ENCODE peak calls at places on chromosome 15, in six cellular contexts. V is A549, Z is K562, X is endothelial cell of umbilical vein, R is HepG2, K is GM12878. E is an unnamed sample.

GRCh38 chr15:29571728-29572454 is 250.4 kb downstream of the TJP1 start:
- DNase-seq in Z (no peak), V (peak), K (no peak), X (peak), R (no peak), E (no peak)

GRCh38 chr15:62895139-62895866 is 147.2 kb upstream of the TPM1 start:
- DNase-seq in X (peak), K (no peak), R (peak), Z (no peak), V (peak), E (no peak)

GRCh38 chr15:86362556-86362955 is 282.9 kb downstream of the AGBL1 start:
- DNase-seq in R (no peak), K (no peak), X (no peak), Z (no peak), V (peak), E (peak)

GRCh38 chr15:56568466-56569167 is 103.7 kb upstream of the MNS1 start:
- DNase-seq in V (no peak), X (no peak), R (no peak), Z (no peak), K (no peak), E (no peak)

GRCh38 chr15:74424901-74425528 is 8.7 kb downstream of the SEMA7A start:
- DNase-seq in K (no peak), Z (no peak), V (no peak), R (no peak), X (no peak), E (no peak)

GRCh38 chr15:97991972-97992541 is 31.6 kb downstream of the ARRDC4 start:
- DNase-seq in R (no peak), X (no peak), Z (no peak), V (no peak), K (no peak), E (no peak)

GRCh38 chr15:41417418-41417811 is 520 bp downstream of the RTF1 start:
- DNase-seq in R (no peak), K (no peak), V (peak), X (no peak), Z (peak), E (peak)

GRCh38 chr15:67049351-67050044 is 15.9 kb upstream of the SMAD3 start:
- DNase-seq in V (peak), Z (no peak), X (peak), K (no peak), R (peak), E (no peak)

GRCh38 chr15:52735231-52736089 is 54.7 kb downstream of the ONECUT1 start:
- DNase-seq in X (peak), V (peak), R (peak), Z (peak), K (peak), E (peak)

GRCh38 chr15:44250566-44250965 is 38.0 kb upstream of the GOLM2 start:
- DNase-seq in R (no peak), V (no peak), X (no peak), Z (no peak), K (no peak), E (no peak)

GRCh38 chr15:72934006-72934405 is 118.3 kb upstream of the NEO1 start:
- DNase-seq in K (no peak), X (no peak), R (no peak), Z (no peak), V (no peak), E (no peak)

GRCh38 chr15:37872661-37873060 is 61.8 kb upstream of the TMCO5A start:
- DNase-seq in V (no peak), X (no peak), R (no peak), K (no peak), Z (no peak), E (no peak)

GRCh38 chr15:31216210-31216911 is 110.3 kb upstream of the KLF13 start:
- DNase-seq in K (no peak), V (peak), R (peak), Z (peak), X (no peak), E (peak)

GRCh38 chr15:35206060-35206675 is 121.1 kb upstream of the NANOGP8 start:
- DNase-seq in R (peak), V (peak), Z (peak), K (no peak), X (peak), E (peak)

GRCh38 chr15:48149858-48150257 is 28.2 kb downstream of the MYEF2 start:
- DNase-seq in Z (no peak), R (no peak), X (peak), V (no peak), K (no peak), E (no peak)

GRCh38 chr15:64809649-64810498 is 15.6 kb downstream of the PIF1 start:
- DNase-seq in R (peak), Z (peak), V (peak), X (peak), K (no peak), E (peak)

DNA sequence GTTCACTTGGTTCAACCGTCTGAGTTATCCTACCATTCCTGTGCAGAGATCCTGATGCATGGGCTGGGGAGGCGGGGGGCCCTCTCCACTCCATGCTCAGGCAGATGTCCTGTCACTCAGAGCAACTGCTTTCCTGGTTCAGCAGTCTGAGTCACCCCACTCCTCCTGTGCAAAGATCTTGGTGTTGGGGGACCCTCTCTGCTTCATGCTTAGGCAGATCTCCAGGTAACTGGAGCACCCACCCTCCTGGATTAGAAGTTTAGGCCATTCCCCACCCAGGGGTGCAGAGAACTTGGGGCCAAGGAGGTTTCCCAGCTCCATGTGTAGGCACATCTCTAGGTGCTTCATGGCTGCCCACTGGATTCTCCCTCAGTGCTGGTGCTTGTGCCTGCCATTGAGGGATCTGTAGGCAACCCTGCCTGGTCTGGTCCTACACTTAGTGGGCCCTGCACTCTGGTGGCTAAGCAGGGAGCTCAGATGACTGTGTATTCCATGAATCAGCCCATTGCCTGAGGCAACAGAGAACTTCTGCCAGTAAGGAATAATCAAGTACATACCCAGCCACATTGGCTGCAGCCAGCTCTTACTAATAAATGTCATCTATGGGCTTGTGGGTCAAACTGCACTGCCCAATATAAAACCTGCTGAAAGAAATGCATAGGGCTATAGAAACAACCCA is 465.4 kb upstream of the THBS1 start:
- DNase-seq in R (no peak), K (no peak), V (no peak), Z (no peak), X (no peak), E (no peak)
- TF ChIP-seq MAX in R (no peak), K (no peak), V (no peak), Z (no peak), X (no peak), E (no peak)

GRCh38 chr15:79769081-79769481 is 127.7 kb downstream of the MTHFS start:
- DNase-seq in K (no peak), X (no peak), R (peak), Z (no peak), V (peak), E (peak)
- TF ChIP-seq CTCF in K (peak), X (peak), R (peak), Z (peak), V (peak), E (peak)

DNA sequence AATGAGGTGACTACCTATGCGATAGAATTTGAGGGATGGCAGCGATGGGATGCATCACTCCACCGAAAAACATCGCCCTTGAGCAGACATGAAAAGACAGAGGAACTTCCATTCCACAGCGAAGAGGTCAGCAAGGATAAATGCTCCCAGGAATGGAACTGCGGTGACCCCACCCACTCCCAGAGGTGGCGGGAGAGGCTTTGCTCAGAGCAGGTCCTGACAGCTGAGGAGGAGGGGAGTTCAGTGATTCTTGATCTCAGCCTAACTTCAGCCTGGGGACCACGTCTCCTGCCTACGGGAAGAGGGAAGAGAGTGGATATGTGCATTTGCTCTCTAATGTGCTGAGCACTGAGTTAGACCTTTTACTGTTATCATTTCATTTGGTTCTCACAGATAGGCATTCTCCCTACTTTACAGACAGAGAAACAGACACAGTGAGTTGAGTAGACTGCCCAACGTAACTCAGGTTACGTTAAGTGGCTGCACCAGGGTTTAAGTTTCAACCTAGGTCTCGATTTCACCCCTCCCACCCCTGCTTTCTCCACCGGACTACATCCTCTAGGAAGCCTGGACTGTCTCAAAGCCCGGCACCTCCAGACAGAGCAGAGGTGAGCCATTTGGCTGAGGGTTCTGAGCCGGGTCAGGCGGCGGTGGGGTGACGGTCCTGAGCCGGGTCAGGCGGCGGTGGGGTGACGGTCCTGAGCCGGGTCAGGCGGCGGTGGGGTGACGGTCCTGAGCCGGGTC is 170.0 kb downstream of the RAB11A start:
- DNase-seq in Z (no peak), V (no peak), K (no peak), X (no peak), R (no peak), E (no peak)
- TF ChIP-seq MYC in Z (no peak), V (no peak), K (no peak), X (no peak), R (no peak), E (no peak)

DNA sequence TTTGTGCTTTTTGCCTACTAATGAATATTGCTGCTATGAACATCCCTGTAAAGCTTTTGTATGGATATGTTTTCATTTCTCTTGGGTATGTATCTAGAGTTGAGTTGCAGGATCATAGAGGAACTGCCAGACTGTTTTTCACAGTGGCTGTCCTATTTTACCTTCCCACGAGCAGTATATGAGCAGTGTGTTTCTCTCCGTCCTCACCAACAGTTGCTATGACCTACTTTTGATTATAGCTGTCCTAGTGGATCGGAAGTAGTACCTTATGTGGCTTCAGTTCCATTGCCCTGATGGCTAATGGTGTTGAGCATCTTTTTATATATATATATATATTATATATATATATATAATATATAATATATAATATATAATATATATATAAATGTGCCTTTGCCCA is 25.2 kb downstream of the CDAN1 start:
- DNase-seq in X (no peak), Z (no peak), R (no peak), K (no peak), V (no peak), E (no peak)
- TF ChIP-seq MAX in X (no peak), Z (no peak), R (no peak), K (no peak), V (no peak), E (no peak)

DNA sequence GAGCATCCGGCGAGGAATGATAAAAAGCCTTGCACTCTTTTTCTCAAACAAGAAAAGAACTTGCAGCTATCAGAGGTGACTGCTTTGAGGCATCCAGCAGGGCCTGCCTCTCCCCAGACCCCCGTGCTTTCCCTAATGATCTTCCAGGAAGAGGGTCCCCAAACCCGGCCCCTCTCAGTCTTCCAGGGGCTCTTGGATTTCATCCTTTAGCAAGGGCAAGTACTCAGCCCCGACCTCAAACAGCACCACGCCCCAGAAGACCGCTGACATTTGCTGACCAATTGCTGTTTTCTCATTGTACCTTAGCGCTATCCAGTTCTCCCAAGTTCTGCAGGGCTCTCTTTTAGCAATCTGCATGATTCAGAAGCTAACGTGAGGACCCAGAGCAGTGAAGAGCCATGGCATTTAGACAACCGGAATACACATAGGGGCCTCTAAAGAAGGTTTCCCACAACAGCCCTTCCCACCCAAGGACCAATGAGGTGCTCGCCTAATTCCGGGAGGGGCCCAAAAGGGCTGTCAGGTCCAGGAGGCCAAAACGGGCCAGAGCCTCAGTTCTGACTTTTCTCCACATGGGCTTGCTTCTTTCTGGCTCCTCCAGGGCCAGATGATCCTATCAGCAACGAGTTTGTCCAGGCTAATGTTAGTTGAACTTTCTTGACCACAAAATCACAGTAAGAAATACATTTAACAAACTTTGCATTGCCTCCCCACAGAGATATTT is 72.1 kb downstream of the FAM174B start:
- DNase-seq in X (no peak), K (no peak), V (no peak), Z (no peak), R (no peak), E (no peak)
- TF ChIP-seq CTCF in X (no peak), K (no peak), V (no peak), Z (no peak), R (no peak), E (no peak)

GRCh38 chr15:90141646-90142045 is 39.4 kb upstream of the IDH2 start:
- DNase-seq in V (no peak), R (no peak), X (peak), K (no peak), Z (peak), E (peak)

GRCh38 chr15:90142216-90143175 is 40.2 kb upstream of the IDH2 start:
- DNase-seq in K (no peak), V (no peak), X (no peak), R (no peak), Z (peak), E (peak)

GRCh38 chr15:90145259-90145658 is 43.0 kb upstream of the IDH2 start:
- DNase-seq in K (no peak), V (no peak), Z (no peak), X (no peak), R (no peak), E (no peak)

GRCh38 chr15:90145761-90146160 is 43.5 kb upstream of the IDH2 start:
- DNase-seq in Z (no peak), R (no peak), X (no peak), K (no peak), V (no peak), E (no peak)

DNA sequence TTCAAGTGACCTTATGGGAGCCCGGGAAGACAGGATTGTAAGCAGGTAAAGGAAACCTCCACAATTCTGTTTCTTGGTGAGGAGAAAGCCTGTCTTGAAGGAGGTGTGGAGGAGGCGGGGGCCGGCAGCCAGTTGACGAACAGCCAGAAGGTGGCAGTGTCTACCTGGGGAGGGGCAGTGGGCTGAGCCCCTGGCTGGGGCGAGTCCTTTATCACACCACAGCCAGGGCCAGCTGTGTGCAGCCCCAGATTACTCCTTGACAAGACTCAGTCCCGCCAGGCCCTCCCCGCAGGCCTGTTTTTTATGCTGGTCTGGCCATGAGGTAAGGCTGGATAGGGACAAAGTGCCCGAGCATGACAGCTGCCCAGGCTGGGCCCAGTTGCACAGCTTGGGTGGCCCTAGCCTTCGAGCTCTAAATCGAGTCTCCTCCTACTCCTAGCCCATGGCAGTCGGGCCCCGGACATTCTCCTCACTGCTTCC is 40.9 kb upstream of the IDH2 start:
- DNase-seq in K (no peak), Z (peak), X (peak), V (peak), R (no peak), E (peak)
- TF ChIP-seq MYC in K (no peak), Z (peak), X (no peak), V (no peak), R (no peak), E (peak)

GRCh38 chr15:92584105-92584504 is 71.5 kb downstream of the FAM174B start:
- DNase-seq in R (no peak), X (no peak), K (no peak), V (no peak), Z (no peak), E (no peak)

GRCh38 chr15:92582206-92582605 is 73.4 kb downstream of the FAM174B start:
- DNase-seq in R (no peak), K (no peak), Z (no peak), X (no peak), V (no peak), E (peak)

GRCh38 chr15:92591275-92591674 is 64.3 kb downstream of the FAM174B start:
- DNase-seq in R (no peak), Z (no peak), X (no peak), V (no peak), K (no peak), E (no peak)

GRCh38 chr15:92586383-92586910 is 69.1 kb downstream of the FAM174B start:
- DNase-seq in R (no peak), K (no peak), Z (no peak), V (no peak), X (no peak), E (no peak)

DNA sequence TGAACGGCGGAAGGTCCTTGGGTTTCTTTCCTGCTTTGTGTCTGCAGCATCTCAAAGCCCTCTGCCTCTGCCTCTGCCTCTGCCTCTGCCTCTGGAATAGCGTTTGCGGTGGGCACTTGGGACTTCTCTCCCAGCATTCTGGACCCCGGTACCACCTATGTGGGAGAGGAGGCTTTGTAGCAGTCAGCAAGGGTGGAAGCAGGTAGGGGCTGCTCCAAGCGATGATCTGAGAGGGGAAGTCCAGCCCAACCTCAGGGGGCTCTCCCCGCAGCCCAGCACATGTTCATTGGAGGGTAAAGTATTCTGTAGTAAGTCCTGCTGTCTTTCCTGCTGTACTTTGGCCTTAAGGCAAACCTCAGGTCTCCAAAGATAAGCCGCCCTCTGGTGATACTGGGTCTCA is 68.6 kb downstream of the FAM174B start:
- DNase-seq in Z (no peak), R (no peak), X (no peak), V (no peak), K (no peak), E (no peak)
- TF ChIP-seq MAX in Z (no peak), R (no peak), X (no peak), V (no peak), K (no peak), E (no peak)

GRCh38 chr15:32649336-32649735 is 7.8 kb downstream of the SCG5 start:
- DNase-seq in X (no peak), K (no peak), V (peak), R (peak), Z (peak), E (peak)
- TF ChIP-seq CTCF in X (no peak), K (peak), V (peak), R (peak), Z (peak), E (peak)

DNA sequence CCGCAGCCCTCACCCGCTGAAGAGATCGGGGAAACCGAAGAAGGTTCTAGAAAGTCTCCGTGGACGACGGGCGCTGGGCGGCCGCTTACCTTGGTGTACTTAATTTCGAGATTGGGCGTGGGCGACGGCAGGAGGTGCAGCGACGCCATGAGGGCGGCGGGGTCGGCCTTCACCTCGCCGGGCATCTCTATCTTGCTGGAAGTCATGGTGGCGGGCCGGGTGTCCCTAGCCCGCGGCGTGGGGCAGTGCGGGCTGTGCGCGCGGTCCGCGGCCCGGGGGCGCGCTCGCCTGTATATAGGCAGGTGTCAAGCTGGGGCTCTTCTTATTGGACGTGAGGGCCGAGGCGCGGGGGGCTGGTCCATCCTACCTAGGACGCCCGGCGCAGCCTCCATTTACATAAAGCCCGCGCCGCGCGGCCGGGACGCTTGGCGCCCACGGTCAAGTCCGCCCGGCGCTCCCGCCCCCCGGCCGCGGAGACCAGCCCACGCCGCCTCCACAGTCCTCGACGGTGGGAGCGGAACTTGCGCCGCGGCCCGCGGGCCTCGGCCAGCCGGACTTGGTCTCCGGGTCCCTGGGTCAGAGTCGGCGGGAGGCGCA is at the start of gene ALDH1A2:
- DNase-seq in Z (peak), X (peak), K (no peak), R (no peak), V (no peak), E (no peak)
- TF ChIP-seq MYC in Z (peak), X (no peak), K (no peak), R (no peak), V (no peak), E (no peak)

E was measured in NB4.